ENCODE peak calls at places on chromosomes 6 and 20, in six cellular contexts. One of them, this sample, is unnamed. For H3K4me1, the result is how much of the 10 kb centered on the place peaks cover.

GRCh38 chr6:8080338-8081151 is 16.4 kb upstream of the BLOC1S5 start:
- DNase-seq in right cardiac atrium: no peak
- DNase-seq in ovary: no peak
- DNase-seq in left ventricle myocardium inferior: no peak
- DNase-seq in IMR-90: peak
- DNase-seq in BE2C: no peak
- DNase-seq in this sample: no peak

GRCh38 chr6:87881342-87881895 is 166.2 kb upstream of the SPACA1 start:
- DNase-seq in right cardiac atrium: no peak
- DNase-seq in ovary: no peak
- DNase-seq in left ventricle myocardium inferior: no peak
- DNase-seq in IMR-90: no peak
- DNase-seq in BE2C: no peak
- DNase-seq in this sample: peak

GRCh38 chr6:163364641-163365040 is 49.9 kb upstream of the QKI start:
- DNase-seq in right cardiac atrium: peak
- DNase-seq in ovary: no peak
- DNase-seq in left ventricle myocardium inferior: no peak
- DNase-seq in IMR-90: no peak
- DNase-seq in BE2C: no peak
- DNase-seq in this sample: no peak

GRCh38 chr20:44651507-44652373 is at the start of gene ADA:
- DNase-seq in right cardiac atrium: peak
- DNase-seq in ovary: peak
- DNase-seq in left ventricle myocardium inferior: peak
- DNase-seq in IMR-90: peak
- DNase-seq in BE2C: peak
- DNase-seq in this sample: peak

GRCh38 chr6:31899882-31900722 is 1.8 kb downstream of the ZBTB12 start:
- DNase-seq in right cardiac atrium: no peak
- DNase-seq in ovary: no peak
- DNase-seq in left ventricle myocardium inferior: no peak
- DNase-seq in IMR-90: no peak
- DNase-seq in BE2C: no peak
- DNase-seq in this sample: no peak

GRCh38 chr6:79240509-79240908 is 6.0 kb upstream of the HMGN3 start:
- DNase-seq in right cardiac atrium: no peak
- DNase-seq in ovary: no peak
- DNase-seq in left ventricle myocardium inferior: no peak
- DNase-seq in IMR-90: no peak
- DNase-seq in BE2C: no peak
- DNase-seq in this sample: no peak

GRCh38 chr6:4645713-4646356 is 130.4 kb upstream of the CDYL start:
- DNase-seq in right cardiac atrium: no peak
- DNase-seq in ovary: no peak
- DNase-seq in left ventricle myocardium inferior: no peak
- DNase-seq in IMR-90: no peak
- DNase-seq in BE2C: no peak
- DNase-seq in this sample: no peak

GRCh38 chr6:7697820-7698623 is 27.9 kb upstream of the BMP6 start:
- DNase-seq in right cardiac atrium: peak
- DNase-seq in ovary: no peak
- DNase-seq in left ventricle myocardium inferior: no peak
- DNase-seq in IMR-90: peak
- DNase-seq in BE2C: no peak
- DNase-seq in this sample: no peak

GRCh38 chr6:158040804-158041347 is 59.2 kb downstream of the SYNJ2 start:
- DNase-seq in right cardiac atrium: no peak
- DNase-seq in ovary: no peak
- DNase-seq in left ventricle myocardium inferior: peak
- DNase-seq in IMR-90: peak
- DNase-seq in BE2C: no peak
- DNase-seq in this sample: no peak

GRCh38 chr6:48136856-48137255 is 25.9 kb upstream of the PTCHD4 start:
- DNase-seq in right cardiac atrium: no peak
- DNase-seq in ovary: no peak
- DNase-seq in left ventricle myocardium inferior: no peak
- DNase-seq in IMR-90: no peak
- DNase-seq in BE2C: no peak
- DNase-seq in this sample: no peak

GRCh38 chr6:135938588-135939215 is 87.2 kb downstream of the PDE7B start:
- DNase-seq in right cardiac atrium: peak
- DNase-seq in ovary: peak
- DNase-seq in left ventricle myocardium inferior: peak
- DNase-seq in IMR-90: peak
- DNase-seq in BE2C: no peak
- DNase-seq in this sample: peak

GRCh38 chr20:15618912-15619311 is 954.3 kb downstream of the KIF16B start:
- DNase-seq in right cardiac atrium: no peak
- DNase-seq in ovary: no peak
- DNase-seq in left ventricle myocardium inferior: no peak
- DNase-seq in IMR-90: no peak
- DNase-seq in BE2C: no peak
- DNase-seq in this sample: no peak

GRCh38 chr6:83514877-83515466 is 2.6 kb downstream of the PRSS35 start:
- DNase-seq in right cardiac atrium: no peak
- DNase-seq in ovary: no peak
- DNase-seq in left ventricle myocardium inferior: no peak
- DNase-seq in IMR-90: peak
- DNase-seq in BE2C: peak
- DNase-seq in this sample: peak

GRCh38 chr6:160071805-160072687 is 49.6 kb upstream of the SLC22A1 start:
- DNase-seq in right cardiac atrium: no peak
- DNase-seq in ovary: no peak
- DNase-seq in left ventricle myocardium inferior: no peak
- DNase-seq in IMR-90: no peak
- DNase-seq in BE2C: no peak
- DNase-seq in this sample: peak

GRCh38 chr6:139124887-139125672 is 9.8 kb upstream of the HECA start:
- DNase-seq in right cardiac atrium: peak
- DNase-seq in ovary: peak
- DNase-seq in left ventricle myocardium inferior: peak
- DNase-seq in IMR-90: peak
- DNase-seq in BE2C: peak
- DNase-seq in this sample: peak

GRCh38 chr6:1110164-1110563 is 201.7 kb upstream of the FOXQ1 start:
- DNase-seq in right cardiac atrium: no peak
- DNase-seq in ovary: no peak
- DNase-seq in left ventricle myocardium inferior: no peak
- DNase-seq in IMR-90: no peak
- DNase-seq in BE2C: no peak
- DNase-seq in this sample: no peak

GRCh38 chr6:130865793-130866192 is 38.6 kb downstream of the SMLR1 start:
- DNase-seq in right cardiac atrium: no peak
- DNase-seq in ovary: no peak
- DNase-seq in left ventricle myocardium inferior: no peak
- DNase-seq in IMR-90: no peak
- DNase-seq in BE2C: no peak
- DNase-seq in this sample: no peak

GRCh38 chr6:39794231-39794630 is 2.1 kb downstream of the DAAM2 start:
- DNase-seq in right cardiac atrium: no peak
- DNase-seq in ovary: no peak
- DNase-seq in left ventricle myocardium inferior: no peak
- DNase-seq in IMR-90: no peak
- DNase-seq in BE2C: no peak
- DNase-seq in this sample: no peak

GRCh38 chr6:7424967-7425807 is 35.6 kb downstream of the RIOK1 start:
- DNase-seq in right cardiac atrium: peak
- DNase-seq in ovary: no peak
- DNase-seq in left ventricle myocardium inferior: peak
- DNase-seq in IMR-90: peak
- DNase-seq in BE2C: no peak
- DNase-seq in this sample: no peak

DNA sequence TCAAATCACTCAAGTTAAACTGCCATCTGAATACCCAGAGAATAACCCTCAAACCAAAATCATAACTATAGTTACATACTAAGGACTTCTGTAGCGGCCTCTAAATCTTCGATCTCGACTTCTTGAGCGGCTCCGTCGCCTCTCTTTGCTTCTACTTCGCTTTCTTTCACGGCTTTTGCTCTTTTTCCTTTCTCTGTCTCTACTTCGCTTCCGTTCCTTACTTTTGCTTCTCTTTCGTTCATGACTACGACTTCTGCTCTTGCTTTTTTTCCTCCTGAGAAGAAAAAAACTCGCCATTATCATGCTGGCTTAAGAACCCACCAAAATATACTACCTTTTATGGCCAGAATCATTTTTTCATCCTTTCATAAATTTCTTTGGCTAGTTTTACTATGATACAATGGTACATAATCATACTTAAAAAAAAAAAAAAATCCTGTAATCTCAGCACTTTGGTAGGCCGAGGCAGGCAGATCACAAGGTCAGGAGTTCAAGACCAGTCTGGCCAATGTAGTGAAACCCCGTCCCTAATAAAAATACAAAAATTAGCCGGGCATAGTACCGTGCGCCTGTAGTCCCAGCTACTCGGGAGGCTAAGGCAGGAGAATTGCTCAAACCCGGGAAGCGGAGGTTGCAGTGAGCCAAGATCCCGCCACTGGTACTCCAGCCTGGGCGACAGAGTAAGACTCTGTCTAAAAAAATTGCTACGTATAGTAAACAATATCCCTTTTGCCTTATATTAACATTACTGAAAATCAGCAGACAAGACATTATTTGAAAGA is 10.0 kb downstream of the RBM39 start:
- DNase-seq in right cardiac atrium: no peak
- DNase-seq in ovary: no peak
- DNase-seq in left ventricle myocardium inferior: no peak
- DNase-seq in IMR-90: no peak
- DNase-seq in BE2C: no peak
- DNase-seq in this sample: no peak
- H3K4me1 ChIP-seq in right cardiac atrium: under half
- H3K4me1 ChIP-seq in ovary: under half
- H3K4me1 ChIP-seq in left ventricle myocardium inferior: half or more
- H3K4me1 ChIP-seq in IMR-90: under half
- H3K4me1 ChIP-seq in BE2C: under half
- H3K4me1 ChIP-seq in this sample: under half

DNA sequence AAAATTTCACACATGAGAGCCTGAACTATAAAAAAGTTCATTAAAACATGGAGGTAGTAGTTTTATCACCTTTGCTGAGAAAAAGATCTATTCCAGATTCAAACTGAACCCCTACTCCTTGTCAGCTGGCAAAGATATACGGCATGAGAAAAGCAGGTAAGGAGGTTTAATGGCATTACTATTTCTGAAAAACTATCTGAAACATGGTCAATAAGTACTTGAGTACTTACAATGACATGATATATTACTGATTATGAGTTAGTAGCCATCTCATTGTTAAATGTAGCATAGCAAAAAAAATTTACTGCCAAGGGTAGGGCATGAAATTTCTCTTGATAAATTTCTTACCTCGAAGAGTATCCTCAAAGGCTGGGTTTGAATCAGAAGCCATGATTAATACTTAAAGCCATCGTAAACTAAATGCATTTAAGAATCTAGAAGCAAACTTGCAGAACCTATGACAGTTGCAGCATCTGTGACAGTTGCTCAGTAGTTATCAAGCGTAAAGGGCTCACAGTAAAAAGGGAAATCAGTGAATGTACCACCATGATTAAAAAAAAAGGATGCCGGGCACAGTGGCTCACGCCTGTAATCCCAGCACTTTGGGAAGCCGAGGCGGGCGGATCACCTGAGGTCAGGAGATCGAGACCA is 8.7 kb downstream of the SLC17A5 start:
- DNase-seq in right cardiac atrium: no peak
- DNase-seq in ovary: no peak
- DNase-seq in left ventricle myocardium inferior: no peak
- DNase-seq in IMR-90: no peak
- DNase-seq in BE2C: no peak
- DNase-seq in this sample: no peak
- H3K4me3 ChIP-seq in right cardiac atrium: peak
- H3K4me3 ChIP-seq in ovary: peak
- H3K4me3 ChIP-seq in left ventricle myocardium inferior: peak
- H3K4me3 ChIP-seq in IMR-90: peak
- H3K4me3 ChIP-seq in BE2C: peak
- H3K4me3 ChIP-seq in this sample: peak

GRCh38 chr20:47350181-47350550 is 6.3 kb downstream of the ZMYND8 start:
- DNase-seq in right cardiac atrium: no peak
- DNase-seq in ovary: no peak
- DNase-seq in left ventricle myocardium inferior: no peak
- DNase-seq in IMR-90: no peak
- DNase-seq in BE2C: no peak
- DNase-seq in this sample: no peak
- H3K4me1 ChIP-seq in right cardiac atrium: under half
- H3K4me1 ChIP-seq in ovary: under half
- H3K4me1 ChIP-seq in left ventricle myocardium inferior: half or more
- H3K4me1 ChIP-seq in IMR-90: half or more
- H3K4me1 ChIP-seq in BE2C: under half
- H3K4me1 ChIP-seq in this sample: under half

GRCh38 chr6:41200901-41201783 is at the start of gene TREML2:
- DNase-seq in right cardiac atrium: no peak
- DNase-seq in ovary: no peak
- DNase-seq in left ventricle myocardium inferior: no peak
- DNase-seq in IMR-90: no peak
- DNase-seq in BE2C: no peak
- DNase-seq in this sample: no peak

GRCh38 chr6:41200296-41200900 is 551 bp downstream of the TREML2 start:
- DNase-seq in right cardiac atrium: peak
- DNase-seq in ovary: no peak
- DNase-seq in left ventricle myocardium inferior: no peak
- DNase-seq in IMR-90: no peak
- DNase-seq in BE2C: no peak
- DNase-seq in this sample: no peak

GRCh38 chr6:41201784-41202181 is 834 bp upstream of the TREML2 start:
- DNase-seq in right cardiac atrium: no peak
- DNase-seq in ovary: no peak
- DNase-seq in left ventricle myocardium inferior: no peak
- DNase-seq in IMR-90: no peak
- DNase-seq in BE2C: no peak
- DNase-seq in this sample: no peak

GRCh38 chr6:41197234-41197633 is 3.7 kb downstream of the TREML2 start:
- DNase-seq in right cardiac atrium: no peak
- DNase-seq in ovary: no peak
- DNase-seq in left ventricle myocardium inferior: no peak
- DNase-seq in IMR-90: no peak
- DNase-seq in BE2C: no peak
- DNase-seq in this sample: no peak

DNA sequence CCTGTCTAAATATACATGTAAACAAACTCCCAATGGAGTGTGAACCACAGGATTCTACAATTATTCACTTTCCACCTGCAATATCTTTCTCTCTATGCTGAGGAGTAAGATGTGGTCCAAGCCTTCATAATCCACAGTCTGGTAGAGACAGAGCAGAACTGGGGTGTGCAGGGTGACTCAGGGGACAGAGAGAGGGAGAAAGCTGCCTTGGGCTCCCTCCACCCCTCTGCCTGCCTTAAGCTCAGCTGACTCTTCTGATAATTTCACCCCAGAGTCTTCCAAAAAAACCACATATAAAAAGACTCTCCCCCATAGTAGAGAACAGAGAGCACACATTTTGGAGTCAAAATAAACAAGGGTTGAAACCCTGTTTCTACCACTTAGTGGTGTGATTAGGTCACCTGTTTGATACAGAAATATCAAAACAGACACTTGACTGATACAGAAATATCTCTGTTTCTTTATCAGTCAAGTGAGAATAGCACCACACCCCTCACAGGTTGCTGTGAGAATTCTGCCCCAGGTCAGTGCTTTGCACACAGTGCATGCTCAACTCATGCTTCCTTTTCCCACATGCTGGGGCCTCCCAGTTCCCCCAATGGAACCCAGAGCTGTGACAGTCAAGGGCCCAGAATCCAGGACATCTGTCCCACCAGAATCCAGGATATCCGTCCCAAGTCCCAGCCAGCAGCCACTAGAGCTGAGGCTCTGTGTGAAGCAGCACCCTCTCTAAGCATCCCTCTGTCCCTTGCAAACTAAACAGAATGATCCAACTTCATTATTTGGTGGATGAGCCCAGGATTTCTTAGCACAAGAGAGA is 1.3 kb downstream of the TREML2 start:
- DNase-seq in right cardiac atrium: no peak
- DNase-seq in ovary: no peak
- DNase-seq in left ventricle myocardium inferior: no peak
- DNase-seq in IMR-90: no peak
- DNase-seq in BE2C: no peak
- DNase-seq in this sample: no peak
- H3K4me3 ChIP-seq in right cardiac atrium: no peak
- H3K4me3 ChIP-seq in ovary: no peak
- H3K4me3 ChIP-seq in left ventricle myocardium inferior: no peak
- H3K4me3 ChIP-seq in IMR-90: no peak
- H3K4me3 ChIP-seq in BE2C: no peak
- H3K4me3 ChIP-seq in this sample: no peak